ENCODE peak calls at places on chromosomes 3 and 15, in four cellular contexts. One of them, this sample, is unnamed.

GRCh38 chr3:197682713-197683112 is 54.0 kb downstream of the RUBCN start:
- DNase-seq in breast epithelium: no peak
- DNase-seq in A549: peak; percentile 9
- DNase-seq in choroid plexus epithelial cell: peak; percentile 12
- DNase-seq in this sample: no peak

GRCh38 chr15:96369351-96369750 is 38.9 kb downstream of the NR2F2 start:
- DNase-seq in breast epithelium: no peak
- DNase-seq in choroid plexus epithelial cell: no peak
- DNase-seq in A549: no peak
- DNase-seq in this sample: no peak

GRCh38 chr3:107241217-107241616 is 136.0 kb upstream of the CCDC54 start:
- DNase-seq in choroid plexus epithelial cell: peak; percentile 30
- DNase-seq in A549: peak; percentile 42
- DNase-seq in breast epithelium: peak; percentile 50
- DNase-seq in this sample: no peak

GRCh38 chr3:186759231-186759930 is 24.0 kb upstream of the EIF4A2 start:
- DNase-seq in choroid plexus epithelial cell: no peak
- DNase-seq in A549: no peak
- DNase-seq in breast epithelium: no peak
- DNase-seq in this sample: no peak

GRCh38 chr3:308597-309321 is 112.2 kb downstream of the CHL1 start:
- DNase-seq in A549: no peak
- DNase-seq in choroid plexus epithelial cell: no peak
- DNase-seq in breast epithelium: no peak
- DNase-seq in this sample: no peak

GRCh38 chr3:62554264-62554799 is 181.0 kb upstream of the FEZF2 start:
- DNase-seq in choroid plexus epithelial cell: peak; percentile 23
- DNase-seq in breast epithelium: no peak
- DNase-seq in A549: peak; percentile 5
- DNase-seq in this sample: peak; percentile 7

GRCh38 chr15:62928242-62928995 is 114.1 kb upstream of the TPM1 start:
- DNase-seq in A549: peak; percentile 87
- DNase-seq in choroid plexus epithelial cell: peak; percentile 88
- DNase-seq in breast epithelium: no peak
- DNase-seq in this sample: no peak

GRCh38 chr15:74384566-74385441 is 17.4 kb upstream of the CYP11A1 start:
- DNase-seq in choroid plexus epithelial cell: no peak
- DNase-seq in breast epithelium: peak; percentile 58
- DNase-seq in A549: peak; percentile 28
- DNase-seq in this sample: no peak

GRCh38 chr3:158330820-158331219 is 220.9 kb downstream of the RSRC1 start:
- DNase-seq in choroid plexus epithelial cell: peak; percentile 65
- DNase-seq in A549: no peak
- DNase-seq in breast epithelium: no peak
- DNase-seq in this sample: no peak

GRCh38 chr3:134357914-134358811 is 16.1 kb downstream of the AMOTL2 start:
- DNase-seq in A549: peak; percentile 82
- DNase-seq in breast epithelium: peak; percentile 91
- DNase-seq in choroid plexus epithelial cell: peak; percentile 98
- DNase-seq in this sample: peak; percentile 20

GRCh38 chr3:38524141-38524739 is 28.1 kb downstream of the EXOG start:
- DNase-seq in breast epithelium: no peak
- DNase-seq in choroid plexus epithelial cell: no peak
- DNase-seq in A549: no peak
- DNase-seq in this sample: no peak

GRCh38 chr15:84992157-84992940 is 10.7 kb downstream of the PDE8A start:
- DNase-seq in breast epithelium: no peak
- DNase-seq in choroid plexus epithelial cell: peak; percentile 70
- DNase-seq in A549: peak; percentile 76
- DNase-seq in this sample: no peak

GRCh38 chr15:77528290-77528967 is 104.3 kb downstream of the LINGO1 start:
- DNase-seq in choroid plexus epithelial cell: no peak
- DNase-seq in breast epithelium: no peak
- DNase-seq in A549: no peak
- DNase-seq in this sample: no peak

GRCh38 chr3:146817705-146818104 is 212.6 kb upstream of the PLSCR5 start:
- DNase-seq in A549: peak; percentile 10
- DNase-seq in breast epithelium: no peak
- DNase-seq in choroid plexus epithelial cell: peak; percentile 89
- DNase-seq in this sample: peak; percentile 2

GRCh38 chr3:38000242-38000916 is 9.8 kb downstream of the VILL start:
- DNase-seq in choroid plexus epithelial cell: no peak
- DNase-seq in A549: no peak
- DNase-seq in breast epithelium: no peak
- DNase-seq in this sample: no peak

GRCh38 chr3:186933801-186934200 is 3.5 kb downstream of the ST6GAL1 start:
- DNase-seq in choroid plexus epithelial cell: no peak
- DNase-seq in breast epithelium: no peak
- DNase-seq in A549: no peak
- DNase-seq in this sample: no peak

GRCh38 chr3:107132674-107133073 is 244.6 kb upstream of the CCDC54 start:
- DNase-seq in breast epithelium: no peak
- DNase-seq in A549: no peak
- DNase-seq in choroid plexus epithelial cell: no peak
- DNase-seq in this sample: no peak

GRCh38 chr15:64503197-64503596 is 42.8 kb downstream of the ZNF609 start:
- DNase-seq in A549: no peak
- DNase-seq in choroid plexus epithelial cell: peak; percentile 74
- DNase-seq in breast epithelium: no peak
- DNase-seq in this sample: peak; percentile 27

GRCh38 chr3:189460511-189460910 is 170.7 kb upstream of the TP63 start:
- DNase-seq in A549: no peak
- DNase-seq in choroid plexus epithelial cell: no peak
- DNase-seq in breast epithelium: no peak
- DNase-seq in this sample: no peak

GRCh38 chr3:118628704-118629341 is 405.8 kb downstream of the IGSF11 start:
- DNase-seq in choroid plexus epithelial cell: peak; percentile 68
- DNase-seq in A549: peak; percentile 73
- DNase-seq in breast epithelium: peak; percentile 40
- DNase-seq in this sample: peak; percentile 88

GRCh38 chr3:71542548-71543370 is 40.8 kb downstream of the FOXP1 start:
- DNase-seq in A549: peak; percentile 18
- DNase-seq in breast epithelium: peak; percentile 42
- DNase-seq in choroid plexus epithelial cell: peak; percentile 94
- DNase-seq in this sample: no peak

GRCh38 chr3:139522421-139522820 is 17.1 kb downstream of the RBP1 start:
- DNase-seq in A549: no peak
- DNase-seq in breast epithelium: no peak
- DNase-seq in choroid plexus epithelial cell: no peak
- DNase-seq in this sample: no peak

GRCh38 chr15:84800365-84800806 is 16.8 kb upstream of the ALPK3 start:
- DNase-seq in breast epithelium: no peak
- DNase-seq in A549: no peak
- DNase-seq in choroid plexus epithelial cell: no peak
- DNase-seq in this sample: no peak

GRCh38 chr3:196774191-196774820 is 34.6 kb downstream of the PAK2 start:
- DNase-seq in choroid plexus epithelial cell: peak; percentile 33
- DNase-seq in breast epithelium: no peak
- DNase-seq in A549: no peak
- DNase-seq in this sample: no peak

GRCh38 chr3:172341482-172342059 is 106.7 kb downstream of the GHSR start:
- DNase-seq in choroid plexus epithelial cell: peak; percentile 77
- DNase-seq in breast epithelium: no peak
- DNase-seq in A549: peak; percentile 60
- DNase-seq in this sample: peak; percentile 69

GRCh38 chr3:67647390-67647878 is 7.0 kb downstream of the SUCLG2 start:
- DNase-seq in choroid plexus epithelial cell: peak; percentile 99
- DNase-seq in A549: peak; percentile 98
- DNase-seq in breast epithelium: peak; percentile 40
- DNase-seq in this sample: no peak

GRCh38 chr3:90062631-90063200 is 955.3 kb downstream of the EPHA3 start:
- DNase-seq in breast epithelium: no peak
- DNase-seq in choroid plexus epithelial cell: peak; percentile 16
- DNase-seq in A549: no peak
- DNase-seq in this sample: no peak

GRCh38 chr15:72198410-72199270 is 1.1 kb upstream of the GRAMD2A start:
- DNase-seq in choroid plexus epithelial cell: no peak
- DNase-seq in breast epithelium: no peak
- DNase-seq in A549: no peak
- DNase-seq in this sample: no peak

GRCh38 chr15:80419546-80419945 is 15.4 kb downstream of the ARNT2 start:
- DNase-seq in A549: no peak
- DNase-seq in breast epithelium: no peak
- DNase-seq in choroid plexus epithelial cell: peak; percentile 61
- DNase-seq in this sample: no peak

GRCh38 chr15:79994651-79995050 is 23.7 kb upstream of the BCL2A1 start:
- DNase-seq in breast epithelium: peak; percentile 45
- DNase-seq in A549: peak; percentile 57
- DNase-seq in choroid plexus epithelial cell: peak; percentile 31
- DNase-seq in this sample: no peak

GRCh38 chr15:77709135-77709886 is 76.6 kb upstream of the LINGO1 start:
- DNase-seq in breast epithelium: no peak
- DNase-seq in choroid plexus epithelial cell: no peak
- DNase-seq in A549: peak; percentile 39
- DNase-seq in this sample: no peak

GRCh38 chr3:122021811-122022401 is at the start of gene ILDR1:
- DNase-seq in breast epithelium: peak; percentile 20
- DNase-seq in A549: no peak
- DNase-seq in choroid plexus epithelial cell: no peak
- DNase-seq in this sample: no peak

DNA sequence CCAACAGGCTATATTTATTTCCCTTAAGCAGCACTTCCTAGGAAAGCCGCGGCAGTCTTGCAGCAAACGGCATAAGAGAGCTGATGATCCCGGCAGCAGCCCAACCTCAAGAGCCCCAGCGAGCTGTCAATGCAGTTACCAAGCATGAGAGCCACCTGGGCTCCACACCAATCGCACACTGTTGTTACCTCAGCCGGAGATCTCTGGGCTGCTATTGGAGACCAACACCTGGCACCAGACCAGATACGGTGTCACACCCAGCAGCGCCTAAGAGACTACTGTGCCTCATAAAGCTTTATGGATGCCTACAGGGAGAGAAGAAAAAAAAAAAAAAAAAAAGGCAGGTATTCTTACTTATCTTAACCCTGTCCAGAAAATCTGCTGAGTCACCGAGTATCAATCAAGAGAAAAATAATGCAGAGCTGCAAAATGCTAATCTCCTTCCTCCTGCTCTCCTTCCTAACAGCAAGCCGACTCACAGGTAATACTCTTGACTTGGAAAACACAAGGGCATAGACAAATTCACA is 11.6 kb downstream of the ABCC5 start:
- DNase-seq in choroid plexus epithelial cell: peak; percentile 71
- DNase-seq in breast epithelium: peak; percentile 52
- DNase-seq in A549: peak; percentile 24
- DNase-seq in this sample: peak; percentile 87
- H3K4me3 ChIP-seq in choroid plexus epithelial cell: no peak overlapping the region
- H3K4me3 ChIP-seq in breast epithelium: peak overlapping the region; percentile 25
- H3K4me3 ChIP-seq in A549: no peak overlapping the region
- H3K4me3 ChIP-seq in this sample: no peak overlapping the region

GRCh38 chr15:55253580-55253979 is 36.0 kb downstream of the RAB27A start:
- DNase-seq in A549: no peak
- DNase-seq in breast epithelium: no peak
- DNase-seq in choroid plexus epithelial cell: peak; percentile 88
- DNase-seq in this sample: no peak

GRCh38 chr15:55256281-55257013 is 33.2 kb downstream of the RAB27A start:
- DNase-seq in choroid plexus epithelial cell: peak; percentile 37
- DNase-seq in breast epithelium: no peak
- DNase-seq in A549: no peak
- DNase-seq in this sample: no peak

GRCh38 chr15:55255714-55256113 is 33.9 kb downstream of the RAB27A start:
- DNase-seq in A549: no peak
- DNase-seq in breast epithelium: no peak
- DNase-seq in choroid plexus epithelial cell: peak; percentile 29
- DNase-seq in this sample: no peak

GRCh38 chr15:55257014-55257670 is 32.5 kb downstream of the RAB27A start:
- DNase-seq in A549: no peak
- DNase-seq in breast epithelium: no peak
- DNase-seq in choroid plexus epithelial cell: peak; percentile 35
- DNase-seq in this sample: no peak

DNA sequence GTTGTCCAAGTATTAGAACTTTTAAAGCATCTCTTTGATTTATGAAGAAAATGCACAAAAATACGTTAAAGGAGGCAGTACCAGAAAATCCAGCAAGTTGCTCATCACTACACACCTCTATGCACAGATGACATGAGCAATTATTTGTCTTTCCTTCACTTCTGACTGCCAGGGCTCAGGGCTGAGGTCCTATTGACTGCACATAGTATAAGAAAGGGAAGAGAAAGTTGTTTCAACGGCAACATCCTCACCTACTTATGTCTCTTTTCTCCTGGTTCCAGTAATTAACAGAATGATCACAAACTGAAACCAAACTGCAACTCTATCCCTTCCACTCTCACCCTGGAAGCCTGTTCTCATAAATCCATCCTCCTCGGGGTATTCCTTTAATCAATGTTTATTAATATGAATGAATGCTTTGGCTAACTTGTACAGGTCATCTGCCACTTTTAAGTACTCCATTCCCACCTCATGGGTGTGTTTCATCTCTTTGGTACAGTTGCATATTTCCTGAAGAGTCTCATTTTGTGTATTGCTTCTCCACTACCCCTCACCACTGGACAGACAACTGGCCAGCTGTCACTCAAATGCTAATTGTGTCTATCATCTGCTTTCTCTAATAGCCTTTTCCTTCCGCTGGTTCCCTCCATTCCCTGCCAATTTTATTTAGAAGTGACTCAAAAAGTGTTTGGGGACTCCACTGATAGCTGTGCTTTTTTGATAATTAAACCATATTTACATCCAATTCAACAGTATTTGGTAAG is 34.5 kb downstream of the RAB27A start:
- DNase-seq in breast epithelium: no peak
- DNase-seq in choroid plexus epithelial cell: no peak
- DNase-seq in A549: no peak
- DNase-seq in this sample: no peak
- H3K4me3 ChIP-seq in breast epithelium: no peak overlapping the region
- H3K4me3 ChIP-seq in choroid plexus epithelial cell: no peak overlapping the region
- H3K4me3 ChIP-seq in A549: no peak overlapping the region
- H3K4me3 ChIP-seq in this sample: no peak overlapping the region

GRCh38 chr3:98038876-98039275 is 3.8 kb upstream of the GABRR3 start:
- DNase-seq in A549: no peak
- DNase-seq in breast epithelium: no peak
- DNase-seq in choroid plexus epithelial cell: no peak
- DNase-seq in this sample: no peak
- H3K4me3 ChIP-seq in A549: no peak overlapping the region
- H3K4me3 ChIP-seq in breast epithelium: no peak overlapping the region
- H3K4me3 ChIP-seq in choroid plexus epithelial cell: no peak overlapping the region
- H3K4me3 ChIP-seq in this sample: no peak overlapping the region

DNA sequence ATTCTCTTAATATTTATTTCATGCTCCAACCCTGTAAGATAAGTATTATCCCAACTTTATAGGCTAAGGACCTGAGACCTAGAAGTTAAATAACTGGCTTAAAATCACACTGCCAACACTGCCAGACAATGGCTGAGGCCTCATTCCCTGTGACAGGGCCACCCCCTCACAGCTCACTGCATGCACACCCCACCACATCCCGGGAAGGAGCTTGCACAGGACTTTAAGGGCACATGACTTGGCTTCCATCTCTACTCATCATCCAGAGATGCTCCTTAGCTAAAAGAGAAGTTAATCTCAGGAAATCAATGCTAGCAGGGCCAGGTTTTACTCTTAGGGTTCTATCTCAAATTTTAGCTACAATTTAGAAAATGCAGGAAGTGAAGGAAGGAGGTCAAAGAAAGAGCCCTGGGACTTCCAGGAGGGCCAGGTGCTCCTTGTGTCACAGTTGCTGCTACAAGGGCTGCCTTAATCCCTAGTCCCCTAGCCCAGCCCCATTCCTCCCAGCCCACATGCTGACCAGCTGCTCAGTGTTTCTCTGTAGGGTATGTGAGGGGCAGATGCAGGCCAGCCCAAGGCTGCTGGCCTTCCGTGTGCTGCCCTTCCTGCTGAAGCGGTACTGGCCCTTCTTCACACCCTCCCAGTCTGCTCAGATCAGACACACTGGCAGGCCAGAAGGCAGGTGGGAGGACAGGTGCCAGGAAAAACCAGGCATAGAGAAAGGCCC is 53.5 kb downstream of the WWTR1 start:
- DNase-seq in breast epithelium: no peak
- DNase-seq in choroid plexus epithelial cell: no peak
- DNase-seq in A549: no peak
- DNase-seq in this sample: no peak
- H3K4me3 ChIP-seq in breast epithelium: no peak overlapping the region
- H3K4me3 ChIP-seq in choroid plexus epithelial cell: no peak overlapping the region
- H3K4me3 ChIP-seq in A549: no peak overlapping the region
- H3K4me3 ChIP-seq in this sample: no peak overlapping the region

This sample was measured in Jurkat, Clone E6-1.